ENCODE peak calls at places on chromosomes 3 and 15, in four cellular contexts. A is AG04449, G is mucosa of descending colon, H is bronchial epithelial cell. B is an unnamed sample.
A peak's percentile ranks its signal among the peaks of the same experiment; 100 is the strongest.

GRCh38 chr3:46208167-46208704 is at the start of gene CCR1:
- DNase-seq in A (no peak), G (peak; percentile 65), H (peak; percentile 25), B (no peak)

GRCh38 chr3:35389907-35390306 is 249.4 kb upstream of the ARPP21 start:
- DNase-seq in A (no peak), G (no peak), H (no peak), B (no peak)

GRCh38 chr15:77454265-77454664 is 33.6 kb downstream of the HMG20A start:
- DNase-seq in A (no peak), G (no peak), H (no peak), B (no peak)

GRCh38 chr3:65778966-65779365 is 259.8 kb downstream of the MAGI1 start:
- DNase-seq in A (no peak), G (no peak), H (no peak), B (no peak)

GRCh38 chr3:147361671-147362420 is 44.5 kb downstream of the ZIC4 start:
- DNase-seq in A (no peak), G (peak; percentile 42), H (peak; percentile 1), B (no peak)

GRCh38 chr3:27666708-27667107 is 55.4 kb downstream of the EOMES start:
- DNase-seq in A (peak; percentile 68), G (peak; percentile 48), H (no peak), B (peak; percentile 64)

GRCh38 chr3:102180291-102180931 is 254.4 kb upstream of the ZPLD1 start:
- DNase-seq in A (peak; percentile 95), G (no peak), H (peak; percentile 58), B (peak; percentile 77)

GRCh38 chr15:70492240-70493177 is 270.8 kb downstream of the UACA start:
- DNase-seq in A (peak; percentile 65), G (peak; percentile 72), H (peak; percentile 87), B (peak; percentile 76)

GRCh38 chr3:139533781-139534443 is 5.6 kb downstream of the RBP1 start:
- DNase-seq in A (no peak), G (no peak), H (peak; percentile 17), B (no peak)

GRCh38 chr3:188578579-188579363 is 424.8 kb downstream of the LPP start:
- DNase-seq in A (peak; percentile 80), G (no peak), H (peak; percentile 75), B (peak; percentile 98)

GRCh38 chr15:63450884-63451225 is 53.5 kb upstream of the USP3 start:
- DNase-seq in A (no peak), G (no peak), H (no peak), B (no peak)

GRCh38 chr3:100911956-100912355 is 81.3 kb downstream of the ABI3BP start:
- DNase-seq in A (no peak), G (no peak), H (no peak), B (no peak)

GRCh38 chr3:188432826-188433525 is 279.0 kb downstream of the LPP start:
- DNase-seq in A (no peak), G (peak; percentile 39), H (no peak), B (no peak)

GRCh38 chr15:66952756-66953522 is 112.5 kb upstream of the SMAD3 start:
- DNase-seq in A (no peak), G (no peak), H (no peak), B (no peak)

GRCh38 chr3:170502297-170502696 is 83.6 kb downstream of the SLC7A14 start:
- DNase-seq in A (no peak), G (peak; percentile 6), H (peak; percentile 47), B (no peak)

GRCh38 chr3:150497956-150498355 is 48.3 kb downstream of the SERP1 start:
- DNase-seq in A (peak; percentile 2), G (no peak), H (peak; percentile 56), B (peak; percentile 10)

GRCh38 chr15:85840079-85840801 is 45.5 kb upstream of the KLHL25 start:
- DNase-seq in A (no peak), G (peak; percentile 97), H (peak; percentile 47), B (no peak)

GRCh38 chr3:18153571-18154173 is 271.5 kb downstream of the SATB1 start:
- DNase-seq in A (peak; percentile 31), G (no peak), H (peak; percentile 97), B (peak; percentile 87)

GRCh38 chr3:52406231-52406661 is 38.7 kb downstream of the SEMA3G start:
- DNase-seq in A (no peak), G (peak; percentile 85), H (peak; percentile 98), B (no peak)

GRCh38 chr15:67899596-67900283 is 59.9 kb upstream of the RNU6-1 start:
- DNase-seq in A (no peak), G (no peak), H (no peak), B (no peak)

GRCh38 chr3:11080492-11080891 is 73.8 kb upstream of the HRH1 start:
- DNase-seq in A (no peak), G (no peak), H (peak; percentile 47), B (no peak)

GRCh38 chr3:118972974-118973373 is 61.7 kb downstream of the IGSF11 start:
- DNase-seq in A (no peak), G (no peak), H (no peak), B (no peak)

GRCh38 chr3:81433675-81434074 is 327.8 kb downstream of the GBE1 start:
- DNase-seq in A (no peak), G (no peak), H (no peak), B (no peak)

GRCh38 chr3:29936054-29936453 is 655.2 kb downstream of the RBMS3 start:
- DNase-seq in A (no peak), G (no peak), H (peak; percentile 51), B (no peak)

GRCh38 chr3:81829946-81830345 is 68.5 kb upstream of the GBE1 start:
- DNase-seq in A (no peak), G (no peak), H (peak; percentile 12), B (peak; percentile 62)

GRCh38 chr15:77753238-77753873 is 120.6 kb upstream of the LINGO1 start:
- DNase-seq in A (no peak), G (peak; percentile 4), H (no peak), B (no peak)

GRCh38 chr15:101521563-101521962 is 32.1 kb upstream of the PCSK6 start:
- DNase-seq in A (no peak), G (peak; percentile 26), H (no peak), B (no peak)
- H3K4me3 ChIP-seq in A (no peak overlapping the region), G (no peak overlapping the region), H (no peak overlapping the region), B (no peak overlapping the region)

GRCh38 chr3:125602752-125603649 is 7.7 kb upstream of the OSBPL11 start:
- DNase-seq in A (no peak), G (no peak), H (peak; percentile 86), B (no peak)
- H3K4me3 ChIP-seq in A (no peak overlapping the region), G (no peak overlapping the region), H (no peak overlapping the region), B (no peak overlapping the region)

GRCh38 chr3:111593666-111594065 is 1.5 kb downstream of the ZBED2 start:
- DNase-seq in A (no peak), G (no peak), H (no peak), B (no peak)
- H3K4me3 ChIP-seq in A (no peak overlapping the region), G (no peak overlapping the region), H (no peak overlapping the region), B (no peak overlapping the region)

DNA sequence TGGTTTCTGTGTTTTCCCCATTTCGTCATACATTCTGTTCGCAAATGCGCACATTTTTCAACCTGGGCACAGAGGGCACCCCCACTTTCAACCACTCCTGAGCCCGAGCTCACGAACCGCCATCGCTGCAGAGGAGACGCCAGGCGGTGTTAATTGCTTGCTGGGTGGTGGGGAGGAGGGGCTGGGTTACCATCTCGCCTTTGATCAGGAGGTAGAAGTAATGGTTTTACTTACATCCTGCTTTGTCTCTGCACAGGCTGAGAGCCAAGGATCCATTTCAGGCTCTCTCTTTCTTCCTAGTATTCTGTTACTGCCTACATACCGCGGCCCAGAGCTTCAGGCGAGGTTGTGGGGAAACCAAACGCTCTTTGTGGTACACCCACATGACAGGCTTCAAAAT is 177.3 kb upstream of the WNT5A start:
- DNase-seq in A (no peak), G (no peak), H (no peak), B (no peak)
- H3K4me3 ChIP-seq in A (no peak overlapping the region), G (no peak overlapping the region), H (no peak overlapping the region), B (no peak overlapping the region)

DNA sequence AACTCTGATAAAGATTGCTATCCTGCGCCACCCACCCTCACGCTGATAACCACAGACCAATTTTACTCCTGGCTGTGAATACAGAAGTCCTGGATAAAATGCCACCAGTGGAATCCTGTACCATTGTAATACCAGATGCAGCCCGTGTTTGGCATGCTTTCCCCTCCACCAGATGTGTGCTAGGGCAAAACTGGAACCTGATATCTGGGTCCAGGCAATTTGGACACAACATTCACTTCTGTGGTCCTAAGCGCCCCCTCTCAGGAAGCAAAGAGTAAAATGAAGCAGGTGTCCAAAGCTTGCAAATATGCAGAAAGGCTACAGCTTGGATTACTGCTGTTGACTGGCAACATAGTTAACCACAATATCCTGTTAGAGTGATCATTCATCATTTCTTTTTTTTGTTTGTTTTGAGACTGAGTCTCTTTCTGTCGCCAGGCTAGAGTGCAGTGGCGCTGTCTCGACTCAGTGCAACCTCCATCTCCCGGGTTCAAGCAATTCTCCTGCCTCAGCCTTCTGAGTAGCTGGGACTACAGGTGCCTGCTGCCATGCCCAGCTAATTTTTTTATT is 32.8 kb downstream of the LOXL1 start:
- DNase-seq in A (no peak), G (no peak), H (peak; percentile 40), B (no peak)
- H3K4me3 ChIP-seq in A (no peak overlapping the region), G (no peak overlapping the region), H (no peak overlapping the region), B (no peak overlapping the region)

GRCh38 chr3:133037440-133037839 is 751 bp upstream of the TMEM108 start:
- DNase-seq in A (no peak), G (no peak), H (no peak), B (no peak)
- H3K4me3 ChIP-seq in A (no peak overlapping the region), G (no peak overlapping the region), H (no peak overlapping the region), B (peak overlapping the region; percentile 64)

GRCh38 chr15:100114100-100114499 is 227.7 kb downstream of the ADAMTS17 start:
- DNase-seq in A (peak; percentile 29), G (peak; percentile 20), H (peak; percentile 46), B (peak; percentile 28)
- H3K4me3 ChIP-seq in A (peak overlapping the region; percentile 29), G (no peak overlapping the region), H (no peak overlapping the region), B (no peak overlapping the region)

GRCh38 chr3:97820780-97821179 is 1.0 kb upstream of the CRYBG3 start:
- DNase-seq in A (no peak), G (no peak), H (no peak), B (no peak)
- H3K4me3 ChIP-seq in A (peak overlapping the region; percentile 76), G (no peak overlapping the region), H (no peak overlapping the region), B (peak overlapping the region; percentile 86)

DNA sequence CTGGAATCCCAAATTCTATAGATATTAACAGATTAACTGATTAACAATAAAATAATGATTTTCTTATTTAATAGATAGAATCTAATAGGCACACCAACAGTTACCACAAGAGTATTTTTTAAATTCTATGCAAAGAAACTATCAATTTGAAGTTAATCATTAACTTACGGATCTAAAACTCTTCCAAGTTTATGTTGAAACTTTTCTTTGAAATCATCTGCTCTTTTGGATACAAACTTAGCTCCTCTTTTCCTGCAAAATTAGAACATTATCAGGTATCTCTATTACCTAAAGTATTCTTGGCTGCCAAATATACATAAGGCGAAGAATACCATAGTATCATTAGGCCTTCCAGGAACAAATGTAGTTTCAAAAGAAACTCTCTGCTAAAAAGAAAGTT is 34.8 kb downstream of the EFHB start:
- DNase-seq in A (no peak), G (no peak), H (no peak), B (no peak)
- H3K4me3 ChIP-seq in A (no peak overlapping the region), G (no peak overlapping the region), H (no peak overlapping the region), B (no peak overlapping the region)